ENCODE peak calls at places on chromosomes 13 and 19, in six cellular contexts. E is stomach, I is astrocyte of the cerebellum, Z is fibroblast of the aortic adventitia, G is brain microvascular endothelial cell, U is GM23338. K is an unnamed sample.

GRCh38 chr13:30690282-30691188 is 44.8 kb upstream of the ALOX5AP start:
- DNase-seq in E (peak), I (peak), Z (peak), G (peak), U (no peak), K (no peak)

GRCh38 chr19:54456423-54457373 is 6.9 kb downstream of the LENG9 start:
- DNase-seq in E (no peak), I (no peak), Z (no peak), G (no peak), U (no peak), K (no peak)

GRCh38 chr19:33171222-33171795 is 22.8 kb upstream of the LRP3 start:
- DNase-seq in E (no peak), I (no peak), Z (no peak), G (no peak), U (no peak), K (no peak)

GRCh38 chr13:28401303-28402056 is 93.4 kb downstream of the FLT1 start:
- DNase-seq in E (no peak), I (no peak), Z (peak), G (peak), U (no peak), K (no peak)

GRCh38 chr19:8209965-8210659 is 942 bp downstream of the CERS4 start:
- DNase-seq in E (no peak), I (no peak), Z (no peak), G (no peak), U (peak), K (no peak)

GRCh38 chr13:43085545-43085944 is 62.2 kb downstream of the DNAJC15 start:
- DNase-seq in E (no peak), I (peak), Z (peak), G (no peak), U (peak), K (no peak)

GRCh38 chr13:25180795-25181537 is 8.9 kb upstream of the AMER2 start:
- DNase-seq in E (no peak), I (no peak), Z (no peak), G (no peak), U (no peak), K (no peak)

GRCh38 chr13:32804673-32805260 is 211.5 kb upstream of the KL start:
- DNase-seq in E (no peak), I (no peak), Z (peak), G (no peak), U (no peak), K (no peak)

GRCh38 chr13:107192289-107192688 is 624.4 kb upstream of the ARGLU1 start:
- DNase-seq in E (peak), I (peak), Z (no peak), G (no peak), U (peak), K (no peak)

GRCh38 chr13:28100149-28101121 is at the start of gene FLT3:
- DNase-seq in E (peak), I (no peak), Z (peak), G (peak), U (peak), K (peak)

GRCh38 chr13:109672545-109672944 is 113.8 kb downstream of the IRS2 start:
- DNase-seq in E (no peak), I (no peak), Z (no peak), G (no peak), U (no peak), K (no peak)

GRCh38 chr19:33641261-33641660 is 19.5 kb downstream of the CHST8 start:
- DNase-seq in E (no peak), I (no peak), Z (no peak), G (no peak), U (no peak), K (no peak)

GRCh38 chr19:48645652-48646191 is at the start of gene CA11:
- DNase-seq in E (no peak), I (no peak), Z (no peak), G (no peak), U (peak), K (no peak)

GRCh38 chr19:48648134-48648533 is 2.1 kb upstream of the CA11 start:
- DNase-seq in E (no peak), I (no peak), Z (no peak), G (no peak), U (no peak), K (no peak)

GRCh38 chr19:48644839-48645651 is 942 bp downstream of the CA11 start:
- DNase-seq in E (peak), I (no peak), Z (peak), G (peak), U (peak), K (peak)

GRCh38 chr19:48646912-48647216 is 877 bp upstream of the CA11 start:
- DNase-seq in E (no peak), I (no peak), Z (no peak), G (no peak), U (no peak), K (no peak)

GRCh38 chr19:48646192-48646911 is 365 bp upstream of the CA11 start:
- DNase-seq in E (peak), I (no peak), Z (peak), G (peak), U (peak), K (no peak)
- TF ChIP-seq CTCF in E (peak), I (peak), Z (peak), G (peak), U (peak), K (peak)

DNA sequence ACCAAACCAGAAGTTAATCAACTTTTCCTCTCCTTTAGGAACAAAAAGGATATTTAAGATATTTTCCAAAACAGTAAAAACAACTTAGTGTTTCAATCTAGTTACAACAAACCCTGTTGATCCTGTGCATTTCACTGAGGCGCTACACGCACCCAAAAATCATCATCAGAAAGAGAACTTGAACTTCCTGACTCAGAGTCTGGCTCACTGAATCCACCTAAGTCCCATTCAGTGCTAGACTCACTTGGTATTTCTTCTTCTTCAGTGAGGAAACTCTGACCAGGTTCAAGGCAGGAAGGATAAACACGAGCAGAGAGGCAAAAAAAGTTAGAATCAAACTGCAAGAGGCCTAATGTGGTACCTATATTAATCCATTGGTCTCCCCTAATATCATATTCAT is 2.2 kb downstream of the KBTBD6 start:
- DNase-seq in E (no peak), I (no peak), Z (no peak), G (no peak), U (no peak), K (no peak)
- H3K4me3 ChIP-seq in E (no peak), I (no peak), Z (peak), G (no peak), U (peak), K (no peak)

DNA sequence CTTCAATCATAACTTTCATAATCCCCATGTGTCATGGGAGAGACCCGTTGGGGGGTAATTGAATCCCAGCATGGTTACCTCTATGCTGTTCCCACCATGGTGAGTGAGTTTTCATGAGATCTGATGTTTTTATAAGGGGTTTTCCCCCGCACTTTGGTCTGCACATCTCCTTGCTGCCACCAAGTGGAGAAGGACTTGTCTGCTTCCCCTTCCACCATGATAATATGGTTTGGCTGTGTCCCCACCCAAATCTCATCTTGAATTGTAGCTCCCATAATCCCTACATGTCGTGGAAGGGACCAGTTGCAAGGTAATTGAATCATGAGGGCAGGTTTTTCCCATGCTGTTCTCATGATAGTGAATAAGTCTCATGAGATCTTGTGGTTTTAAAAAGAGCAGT is 524.9 kb downstream of the SLITRK5 start:
- DNase-seq in E (no peak), I (no peak), Z (no peak), G (no peak), U (no peak), K (no peak)
- TF ChIP-seq CTCF in E (no peak), I (no peak), Z (no peak), G (peak), U (peak), K (no peak)

GRCh38 chr19:18605546-18606280 is 886 bp downstream of the CRLF1 start:
- DNase-seq in E (no peak), I (no peak), Z (no peak), G (no peak), U (peak), K (no peak)
- H3K4me3 ChIP-seq in E (peak), I (no peak), Z (peak), G (peak), U (peak), K (no peak)

DNA sequence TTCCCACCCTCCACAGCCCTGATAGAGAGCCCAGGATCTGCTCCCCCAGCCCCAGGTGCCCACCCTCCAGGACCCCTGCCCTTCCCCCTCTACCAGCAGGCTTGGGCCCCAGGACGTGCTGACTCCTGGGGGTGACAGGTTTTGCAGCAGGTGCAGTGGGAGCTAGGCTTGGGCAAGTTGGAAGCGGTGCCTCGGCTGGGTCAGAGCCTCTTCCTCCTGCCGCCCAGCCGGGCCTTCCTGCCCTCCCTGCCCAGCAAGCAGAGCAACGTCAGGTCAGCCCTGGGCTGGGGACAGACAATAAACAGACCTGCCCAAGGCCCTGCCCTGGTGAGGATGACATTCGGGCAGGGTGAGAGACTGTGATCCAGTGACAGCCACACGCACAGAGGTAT is 9.2 kb upstream of the NCCRP1 start:
- DNase-seq in E (no peak), I (no peak), Z (no peak), G (no peak), U (no peak), K (no peak)
- TF ChIP-seq CTCF in E (peak), I (no peak), Z (no peak), G (no peak), U (no peak), K (no peak)

DNA sequence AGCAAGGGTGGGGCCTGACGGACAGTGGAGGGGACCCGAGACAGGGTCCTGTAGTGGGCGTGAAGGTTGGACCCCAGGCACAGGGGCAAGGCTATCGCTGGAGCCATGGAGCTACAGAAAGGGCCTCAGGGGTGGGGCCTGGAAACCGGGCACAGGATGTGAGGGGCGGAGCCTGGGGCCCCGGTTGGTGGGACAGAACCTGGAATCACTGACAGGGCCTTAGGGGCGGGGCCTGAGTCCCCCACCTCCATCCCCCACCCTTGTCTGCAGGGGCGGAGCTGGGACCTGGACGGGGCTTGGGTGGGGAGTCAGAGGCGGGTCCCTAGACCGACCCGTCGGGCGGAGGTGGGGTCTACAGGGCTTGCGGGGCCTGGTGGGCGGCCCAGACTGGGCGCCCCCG is 26.0 kb downstream of the DCAF15 start:
- DNase-seq in E (peak), I (no peak), Z (no peak), G (no peak), U (peak), K (peak)
- H3K4me3 ChIP-seq in E (peak), I (no peak), Z (no peak), G (no peak), U (peak), K (peak)

GRCh38 chr13:40665754-40666057 is 735 bp downstream of the FOXO1 start:
- DNase-seq in E (no peak), I (no peak), Z (no peak), G (no peak), U (no peak), K (no peak)

GRCh38 chr13:40665061-40665753 is 1.2 kb downstream of the FOXO1 start:
- DNase-seq in E (peak), I (no peak), Z (no peak), G (no peak), U (peak), K (no peak)

GRCh38 chr13:40667622-40667978 is 1.2 kb upstream of the FOXO1 start:
- DNase-seq in E (no peak), I (no peak), Z (no peak), G (no peak), U (peak), K (no peak)

GRCh38 chr13:40666905-40667621 is 622 bp upstream of the FOXO1 start:
- DNase-seq in E (peak), I (no peak), Z (no peak), G (no peak), U (peak), K (no peak)

DNA sequence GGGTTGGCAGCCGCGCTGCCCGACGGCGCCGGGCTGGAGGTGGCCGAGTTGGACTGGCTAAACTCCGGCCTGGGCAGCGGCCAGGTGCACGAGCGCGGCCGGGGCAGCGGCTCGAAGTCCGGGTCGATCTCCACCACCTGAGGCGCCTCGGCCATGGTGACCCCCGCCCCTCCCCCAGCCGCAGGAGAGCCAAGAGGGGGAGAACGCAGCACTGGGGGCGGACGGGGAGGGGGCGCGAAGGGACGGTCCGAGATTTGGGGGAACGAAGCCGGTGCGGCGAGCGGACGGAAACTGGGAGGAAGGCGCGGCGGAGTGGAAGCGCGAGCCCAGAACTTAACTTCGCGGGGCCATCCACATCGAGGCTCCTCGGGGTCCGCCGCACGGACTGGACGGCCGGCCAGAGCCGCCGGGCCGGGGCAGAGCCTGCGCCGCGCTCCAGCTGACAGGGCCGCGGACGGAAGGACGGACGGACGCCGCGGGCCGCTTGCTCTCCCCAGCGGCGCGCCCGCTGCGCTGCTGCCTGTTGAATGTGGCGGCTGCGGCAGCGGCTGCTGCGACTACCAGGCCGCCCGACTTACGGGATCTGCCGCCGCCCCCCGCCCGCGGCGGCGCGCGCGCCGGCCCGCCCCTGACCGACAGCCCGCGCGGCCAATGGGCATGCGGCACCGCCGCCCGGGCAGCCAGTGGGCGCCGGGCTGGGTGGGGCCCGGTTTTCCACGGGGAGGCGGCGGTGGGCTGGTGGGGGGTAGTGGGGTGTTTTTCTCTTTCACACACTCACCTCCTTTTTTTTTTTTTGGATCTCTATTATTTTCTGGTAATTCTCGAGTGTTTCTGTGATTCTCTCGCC is at the start of gene FOXO1:
- DNase-seq in E (peak), I (peak), Z (peak), G (peak), U (peak), K (no peak)
- TF ChIP-seq CTCF in E (no peak), I (no peak), Z (no peak), G (no peak), U (no peak), K (no peak)

K was measured in retinal pigment epithelial cell.